ENCODE peak calls at places on chromosomes 12 and 14, in eight cellular contexts. D is ovary, G is left lung, Q is brain microvascular endothelial cell, X is astrocyte of the cerebellum, I is prostate gland, E is BE2C, K is H9. O is an unnamed sample.

GRCh38 chr14:59394268-59394667 is 70.9 kb downstream of the GPR135 start:
- DNase-seq in X (no peak), Q (no peak), K (no peak), G (no peak), I (no peak), E (no peak), D (no peak), O (no peak)

GRCh38 chr14:59305836-59306555 is 117.5 kb downstream of the DAAM1 start:
- DNase-seq in K (no peak), I (no peak), E (no peak), X (no peak), G (no peak), D (no peak), Q (no peak), O (no peak)

GRCh38 chr14:34465069-34465859 is 3.2 kb upstream of the SPTSSA start:
- DNase-seq in Q (peak), X (no peak), K (no peak), G (no peak), I (no peak), E (no peak), D (no peak), O (no peak)

GRCh38 chr12:74641694-74642093 is 104.1 kb downstream of the ATXN7L3B start:
- DNase-seq in I (no peak), G (no peak), K (no peak), D (no peak), E (no peak), Q (no peak), X (no peak), O (no peak)

GRCh38 chr14:104091061-104091926 is 5.8 kb downstream of the ASPG start:
- DNase-seq in D (peak), G (peak), X (no peak), Q (no peak), I (no peak), E (peak), K (no peak), O (no peak)

GRCh38 chr12:117968826-117969659 is at the start of gene KSR2:
- DNase-seq in D (no peak), E (peak), G (peak), K (peak), Q (peak), I (peak), X (no peak), O (peak)

GRCh38 chr12:121709478-121709890 is 3.1 kb upstream of the TMEM120B start:
- DNase-seq in E (no peak), I (no peak), D (no peak), G (no peak), K (no peak), Q (peak), X (peak), O (no peak)

GRCh38 chr14:99262977-99263448 is 9.0 kb downstream of the BCL11B start:
- DNase-seq in E (no peak), D (no peak), I (no peak), G (no peak), X (no peak), Q (no peak), K (no peak), O (peak)

GRCh38 chr12:50572275-50572674 is 67.5 kb downstream of the DIP2B start:
- DNase-seq in G (no peak), E (no peak), X (peak), K (no peak), I (peak), D (no peak), Q (peak), O (no peak)

GRCh38 chr14:68611611-68612010 is 181.3 kb downstream of the ZFP36L1 start:
- DNase-seq in G (no peak), D (no peak), X (no peak), I (peak), Q (no peak), K (no peak), E (no peak), O (no peak)

GRCh38 chr12:1662761-1663439 is 28.0 kb upstream of the ADIPOR2 start:
- DNase-seq in K (peak), X (no peak), Q (no peak), I (peak), E (no peak), D (peak), G (peak), O (peak)

GRCh38 chr12:79522657-79523386 is 167.9 kb downstream of the PAWR start:
- DNase-seq in D (no peak), E (no peak), Q (no peak), K (no peak), I (no peak), X (no peak), G (no peak), O (no peak)

GRCh38 chr12:45879363-45879895 is 110.9 kb downstream of the SCAF11 start:
- DNase-seq in K (no peak), Q (no peak), D (no peak), G (no peak), E (no peak), I (no peak), X (no peak), O (no peak)

GRCh38 chr12:126772171-126772864 is 1494.7 kb upstream of the TMEM132C start:
- DNase-seq in X (no peak), Q (no peak), K (no peak), E (no peak), G (no peak), I (no peak), D (no peak), O (peak)

GRCh38 chr14:35046048-35046750 is at the start of gene FAM177A1:
- DNase-seq in I (peak), X (peak), D (peak), Q (peak), E (peak), K (peak), G (peak), O (peak)

GRCh38 chr12:49121047-49121696 is 10.0 kb downstream of the TUBA1B start:
- DNase-seq in D (peak), X (no peak), G (no peak), K (peak), I (peak), Q (peak), E (peak), O (no peak)
- TF ChIP-seq CTCF in D (no peak), X (peak), G (peak), K (peak), I (peak), Q (peak), E (peak), O (no peak)

GRCh38 chr12:12266389-12266872 is 413 bp downstream of the LRP6 start:
- DNase-seq in I (peak), Q (no peak), K (no peak), G (no peak), X (no peak), E (peak), D (no peak), O (no peak)

GRCh38 chr12:12267801-12268200 is 957 bp upstream of the LRP6 start:
- DNase-seq in D (no peak), G (no peak), X (no peak), Q (no peak), K (peak), E (peak), I (no peak), O (no peak)

GRCh38 chr12:12265571-12266388 is 1.1 kb downstream of the LRP6 start:
- DNase-seq in G (no peak), Q (peak), K (no peak), D (no peak), I (peak), X (peak), E (no peak), O (peak)

GRCh38 chr12:12265035-12265434 is 1.8 kb downstream of the LRP6 start:
- DNase-seq in X (no peak), K (no peak), E (no peak), I (no peak), D (no peak), Q (no peak), G (no peak), O (no peak)

DNA sequence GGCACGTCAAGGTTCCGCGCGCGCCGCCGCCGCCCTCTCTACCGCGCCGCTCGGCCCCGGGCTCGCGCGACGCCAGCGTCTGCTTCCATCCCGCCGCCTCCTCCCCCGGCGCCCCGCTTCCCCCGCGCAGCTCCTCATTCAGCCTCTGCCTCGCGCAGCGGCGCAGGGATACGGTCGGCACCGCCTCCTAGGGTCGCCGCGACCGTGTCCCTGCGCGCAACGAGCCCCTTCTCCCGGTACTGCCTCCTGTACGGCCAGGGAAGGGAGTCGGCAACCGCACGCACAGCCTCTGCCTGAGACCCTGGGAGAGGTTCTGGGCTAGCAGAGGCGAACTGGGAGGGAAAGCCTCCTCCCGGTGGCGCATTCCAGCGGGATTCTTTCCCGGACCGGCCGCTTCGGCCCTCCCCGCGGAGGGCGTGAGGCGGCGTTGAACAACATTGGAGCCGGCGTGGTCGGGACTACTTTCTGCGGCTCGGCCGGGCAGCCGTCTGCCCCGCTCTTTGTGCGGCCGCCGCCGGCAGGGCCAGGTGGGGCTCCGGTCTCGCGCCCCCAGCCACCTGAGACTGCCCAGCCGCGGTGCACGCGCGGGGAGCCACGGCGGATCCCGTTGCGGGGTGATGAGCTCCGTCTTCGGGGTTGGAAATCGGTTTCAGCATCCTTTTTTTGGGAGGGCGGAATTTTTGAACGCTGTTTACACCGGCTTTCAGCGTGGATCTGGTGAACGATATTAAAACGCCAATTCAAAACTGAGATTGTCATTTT is at the start of gene LRP6:
- DNase-seq in D (peak), Q (peak), X (peak), I (peak), K (peak), G (peak), E (peak), O (peak)
- TF ChIP-seq CTCF in D (no peak), Q (no peak), X (no peak), I (no peak), K (no peak), G (no peak), E (no peak), O (no peak)

DNA sequence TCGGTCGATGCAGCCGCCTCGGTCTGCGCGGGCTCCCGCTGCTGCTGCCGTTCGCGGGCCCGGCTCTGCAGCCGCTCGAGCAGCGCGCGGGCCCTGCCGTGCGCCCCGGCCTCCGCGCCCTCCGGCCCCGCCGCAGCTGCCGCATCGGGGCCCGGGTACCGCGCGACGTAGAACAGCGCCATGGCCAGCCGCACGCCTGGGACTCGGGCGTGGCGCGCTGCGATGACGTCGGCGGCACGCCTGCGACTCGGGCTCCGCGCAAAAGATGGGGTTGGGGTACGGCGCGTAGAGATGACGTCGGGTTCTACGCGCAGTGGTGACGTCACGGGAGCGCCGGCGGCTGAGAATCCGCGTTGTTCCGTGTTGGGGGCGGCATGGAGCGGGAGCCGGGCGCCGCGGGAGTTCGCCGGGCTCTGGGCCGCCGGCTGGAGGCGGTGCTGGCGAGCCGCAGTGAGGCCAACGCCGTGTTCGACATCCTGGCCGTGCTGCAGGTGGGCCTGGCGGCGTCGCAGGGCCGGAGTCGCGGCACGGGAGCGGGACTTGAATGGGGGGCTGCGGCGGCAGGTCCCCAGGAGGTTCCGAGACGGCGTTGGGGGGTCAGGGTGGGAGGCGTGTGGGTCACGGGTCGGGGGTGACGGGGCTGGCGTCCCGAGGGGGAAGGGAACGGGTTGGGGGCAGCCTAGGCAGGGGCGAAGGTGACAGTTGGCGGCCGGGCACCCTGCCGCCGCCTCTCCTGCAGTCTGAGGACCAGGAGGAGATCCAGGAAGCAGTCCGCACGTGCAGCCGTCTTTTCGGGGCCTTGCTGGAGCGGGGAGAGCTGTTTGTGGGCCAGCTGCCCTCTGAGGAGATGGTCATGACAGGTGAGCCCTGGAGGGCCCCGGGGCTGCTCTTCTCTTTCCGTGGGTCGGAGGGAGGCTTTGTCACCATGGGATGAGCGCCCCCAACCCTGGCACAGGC is at the start of the genes DDX51 and NOC4L:
- DNase-seq in X (peak), D (peak), K (peak), Q (peak), E (peak), G (peak), I (peak), O (peak)
- TF ChIP-seq CTCF in X (no peak), D (no peak), K (no peak), Q (no peak), E (no peak), G (no peak), I (no peak), O (no peak)

DNA sequence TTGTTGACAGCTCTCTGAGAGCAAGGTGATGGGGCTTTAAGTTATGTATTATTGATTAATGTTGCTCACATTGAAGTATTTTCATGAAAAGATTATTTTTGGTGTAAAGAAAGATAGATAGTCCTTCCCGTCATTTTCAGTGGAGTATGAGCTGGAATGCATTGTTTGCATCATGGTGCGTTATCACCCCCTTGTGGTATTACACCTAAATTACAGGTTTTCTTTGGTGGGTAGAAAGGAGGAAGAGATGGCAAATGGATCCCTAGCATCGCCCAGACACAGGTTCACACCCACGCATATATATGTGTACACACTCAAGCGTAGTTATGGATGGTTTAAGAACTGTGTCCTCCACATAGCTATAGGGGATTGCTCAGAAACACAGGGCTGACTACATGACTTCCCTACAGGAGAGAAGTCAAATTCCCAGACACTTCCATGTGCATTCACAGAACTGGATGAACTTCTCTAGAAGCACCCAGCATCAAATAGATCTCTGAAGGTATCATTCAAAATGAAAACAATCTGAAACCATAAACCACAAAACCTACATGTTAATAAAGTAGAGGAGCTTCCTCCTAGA is 14.4 kb upstream of the SERPINA10 start:
- DNase-seq in K (no peak), X (no peak), D (no peak), I (no peak), G (no peak), E (no peak), Q (no peak), O (no peak)
- TF ChIP-seq CTCF in K (peak), X (peak), D (no peak), I (peak), G (no peak), E (peak), Q (peak), O (peak)

DNA sequence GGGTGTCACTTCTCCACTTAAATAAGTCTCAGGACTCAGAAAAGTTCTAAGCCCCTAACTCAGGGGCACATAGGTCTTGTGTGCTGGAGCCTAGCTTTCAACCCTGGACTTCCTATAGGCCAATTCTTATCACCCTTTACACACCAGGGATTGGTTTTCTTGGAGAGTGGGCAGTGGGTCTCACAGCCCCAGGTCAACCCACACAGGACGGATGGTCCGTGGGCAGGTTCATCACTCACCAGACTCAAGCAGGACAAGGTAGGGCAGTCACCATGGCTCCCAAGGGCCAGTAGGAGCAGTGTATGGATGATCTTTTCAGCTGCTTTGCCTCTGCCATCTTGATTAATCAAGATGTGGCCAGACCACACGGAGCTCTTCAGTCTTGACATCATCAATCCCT is 232.5 kb downstream of the SLC41A2 start:
- DNase-seq in K (no peak), G (no peak), X (no peak), D (no peak), I (no peak), Q (no peak), E (no peak), O (no peak)
- TF ChIP-seq CTCF in K (no peak), G (no peak), X (no peak), D (no peak), I (no peak), Q (no peak), E (no peak), O (no peak)

DNA sequence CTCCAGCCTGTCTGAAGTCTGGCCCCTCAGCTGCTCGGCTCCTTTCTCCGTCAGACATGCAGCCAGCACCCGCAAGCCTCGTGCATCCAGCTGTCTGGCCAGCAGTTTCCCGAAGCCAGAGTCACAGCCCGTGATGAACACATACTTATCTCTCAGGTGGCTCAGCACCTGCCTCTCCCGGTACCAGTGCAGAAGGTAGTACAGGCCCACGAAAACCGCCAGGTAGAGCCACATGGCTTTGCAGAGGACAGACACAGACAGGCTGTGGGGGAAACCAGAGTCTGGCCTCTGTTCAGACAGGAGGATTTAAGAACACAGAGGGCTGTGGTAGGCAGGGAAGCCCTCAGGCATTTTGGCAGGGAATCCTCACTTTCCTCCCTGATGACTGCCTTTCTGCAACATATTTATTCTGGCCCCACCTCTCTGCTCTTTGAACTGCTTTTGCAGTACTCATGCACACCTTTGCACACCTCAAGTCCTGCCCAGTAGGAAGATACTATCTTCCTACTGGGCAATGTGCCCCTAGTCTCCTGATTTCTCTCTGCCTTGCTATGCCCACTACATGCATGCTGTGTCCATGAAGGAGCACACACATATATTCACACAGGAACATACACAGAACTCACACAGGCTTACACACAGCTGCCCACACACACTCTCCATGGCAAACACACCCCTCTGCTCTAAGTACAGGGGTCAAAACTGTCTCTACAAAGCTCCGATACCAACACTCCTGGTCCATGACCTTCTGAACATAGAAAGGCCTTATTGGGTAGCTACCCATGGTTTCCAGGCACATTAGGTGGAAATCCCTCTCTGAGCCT is at the start of gene RDH16:
- DNase-seq in D (no peak), G (peak), Q (no peak), I (peak), K (peak), X (no peak), E (no peak), O (no peak)
- TF ChIP-seq CTCF in D (no peak), G (no peak), Q (no peak), I (no peak), K (no peak), X (no peak), E (no peak), O (no peak)

DNA sequence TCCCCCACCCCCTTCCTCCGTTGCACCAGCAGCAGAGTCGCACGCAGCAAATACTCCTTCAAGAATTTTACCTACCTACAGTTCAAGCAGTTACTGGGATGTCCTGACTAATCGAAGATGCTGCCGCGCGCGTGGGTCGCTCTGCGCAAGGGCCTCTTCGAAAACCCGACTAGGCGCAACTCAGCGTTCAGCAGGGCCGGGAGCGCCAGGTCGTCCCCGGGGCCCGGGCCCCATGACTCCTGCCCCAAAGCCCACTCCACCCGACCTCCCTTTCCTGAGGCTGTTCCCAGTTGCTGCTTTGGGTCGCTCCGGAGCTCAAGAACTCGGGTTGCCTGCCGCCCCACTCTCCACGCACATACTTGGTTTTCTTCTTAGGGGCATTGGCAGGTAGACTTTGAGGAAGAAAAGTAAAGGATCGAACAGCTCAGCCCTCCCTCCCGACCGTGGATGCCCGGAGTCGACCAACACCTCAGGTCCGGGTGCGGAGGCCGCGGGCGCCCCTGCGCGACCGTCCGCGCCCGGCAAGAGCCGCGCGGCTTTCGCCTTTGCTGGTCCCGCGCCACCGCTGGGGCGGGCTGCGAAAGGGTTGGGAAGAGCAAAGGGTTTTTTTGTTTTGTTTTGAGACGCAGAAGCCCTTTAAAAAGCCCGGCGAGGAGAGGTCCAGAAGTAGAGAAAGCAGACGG is 1.9 kb downstream of the BMP4 start:
- DNase-seq in G (peak), I (no peak), Q (peak), K (no peak), D (peak), E (no peak), X (no peak), O (no peak)
- TF ChIP-seq CTCF in G (no peak), I (no peak), Q (no peak), K (no peak), D (no peak), E (no peak), X (peak), O (no peak)

O was measured in activated CD8-positive, alpha-beta T cell treated with anti-CD3 and anti-CD28 coated beads for 36 hours.